ENCODE peak calls at places on chromosomes 2 and 18, in four cellular contexts. R, O, S and T are unnamed samples.

GRCh38 chr2:95314964-95315611 is 17.9 kb downstream of the KCNIP3 start:
- DNase-seq in O (peak; percentile 19), S (no peak), R (no peak), T (peak; percentile 76)

GRCh38 chr18:80009661-80010550 is 21.5 kb upstream of the TXNL4A start:
- DNase-seq in R (peak; percentile 57), S (peak; percentile 92), O (peak; percentile 76), T (peak; percentile 91)

GRCh38 chr2:223995569-223995968 is 38.3 kb downstream of the MRPL44 start:
- DNase-seq in R (no peak), O (no peak), S (no peak), T (peak; percentile 50)

GRCh38 chr2:109185338-109185737 is 56.3 kb downstream of the SH3RF3 start:
- DNase-seq in O (peak; percentile 83), R (no peak), S (peak; percentile 81), T (peak; percentile 38)

GRCh38 chr2:33583194-33583938 is 15.7 kb downstream of the FAM98A start:
- DNase-seq in S (no peak), O (no peak), R (no peak), T (no peak)

GRCh38 chr2:95382686-95383634 is 19.5 kb upstream of the FAHD2A start:
- DNase-seq in S (peak; percentile 65), R (no peak), O (no peak), T (no peak)

GRCh38 chr2:227990937-227991336 is 119.5 kb downstream of the DAW1 start:
- DNase-seq in R (no peak), O (no peak), S (no peak), T (no peak)

GRCh38 chr2:14717131-14717530 is 84.6 kb downstream of the LRATD1 start:
- DNase-seq in R (no peak), O (no peak), S (no peak), T (no peak)

GRCh38 chr18:45998244-45998643 is 31.1 kb upstream of the EPG5 start:
- DNase-seq in S (no peak), R (no peak), O (no peak), T (no peak)

GRCh38 chr2:55133467-55134315 is 83.4 kb upstream of the RTN4 start:
- DNase-seq in S (peak; percentile 71), R (peak; percentile 69), O (no peak), T (no peak)

GRCh38 chr2:47513981-47514520 is 111.1 kb downstream of the MSH2 start:
- DNase-seq in R (no peak), S (no peak), O (no peak), T (no peak)

GRCh38 chr2:63696496-63696895 is 107.7 kb downstream of the MDH1 start:
- DNase-seq in R (no peak), S (no peak), O (no peak), T (no peak)

GRCh38 chr18:57772387-57772799 is 30.7 kb downstream of the ATP8B1 start:
- DNase-seq in R (no peak), S (no peak), O (peak; percentile 56), T (no peak)

GRCh38 chr2:55581875-55582547 is 35.4 kb downstream of the PPP4R3B start:
- DNase-seq in O (peak; percentile 77), R (no peak), S (no peak), T (no peak)

GRCh38 chr18:13450289-13451207 is 232.0 kb downstream of the LDLRAD4 start:
- DNase-seq in S (peak; percentile 51), R (no peak), O (no peak), T (no peak)

GRCh38 chr2:169705927-169706326 is 11.7 kb downstream of the PHOSPHO2 start:
- DNase-seq in O (no peak), R (no peak), S (no peak), T (no peak)

GRCh38 chr2:120367649-120368048 is 21.7 kb downstream of the INHBB start:
- DNase-seq in O (no peak), S (no peak), R (no peak), T (peak; percentile 31)

GRCh38 chr18:28494151-28494550 is 317.2 kb upstream of the CDH2 start:
- DNase-seq in O (no peak), S (no peak), R (no peak), T (no peak)

GRCh38 chr2:161576421-161576820 is 47.8 kb upstream of the SLC4A10 start:
- DNase-seq in S (no peak), O (no peak), R (no peak), T (peak; percentile 5)

GRCh38 chr2:104868081-104868806 is 14.3 kb downstream of the POU3F3 start:
- DNase-seq in O (no peak), S (no peak), R (no peak), T (no peak)

GRCh38 chr2:6103949-6104348 is 411.8 kb downstream of the SOX11 start:
- DNase-seq in O (peak; percentile 39), S (no peak), R (no peak), T (no peak)

GRCh38 chr2:15047184-15047583 is 414.7 kb downstream of the LRATD1 start:
- DNase-seq in O (no peak), R (no peak), S (no peak), T (no peak)

GRCh38 chr2:150570712-150571111 is 83.2 kb upstream of the RND3 start:
- DNase-seq in R (no peak), S (no peak), O (no peak), T (peak; percentile 76)

GRCh38 chr18:48762022-48762421 is 188.7 kb downstream of the SMAD7 start:
- DNase-seq in S (no peak), R (no peak), O (no peak), T (no peak)
- TF ChIP-seq CTCF in S (no peak), R (no peak), O (no peak), T (no peak)

DNA sequence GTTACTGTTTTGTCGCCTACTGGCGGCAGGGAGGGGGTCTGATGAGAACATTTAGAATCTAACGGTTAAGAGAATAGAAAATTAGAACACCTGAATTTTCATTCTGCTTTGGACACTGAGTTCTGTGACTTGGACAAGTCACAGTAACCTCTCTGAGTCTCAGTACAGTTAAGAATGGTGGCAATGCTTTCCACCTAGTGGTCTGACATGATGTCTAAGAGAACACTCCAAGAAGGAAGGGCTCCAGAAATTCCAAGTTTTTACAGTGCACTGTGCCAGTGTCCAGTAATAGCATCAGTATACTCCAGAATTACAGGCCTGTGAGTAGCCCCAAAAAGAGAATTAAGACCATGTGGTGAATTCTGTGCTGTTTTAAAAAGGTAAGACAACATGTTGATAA is 174.1 kb upstream of the ZFP36L2 start:
- DNase-seq in S (no peak), O (no peak), R (no peak), T (no peak)
- TF ChIP-seq CTCF in S (peak; percentile 29), O (peak; percentile 23), R (no peak), T (no peak)

GRCh38 chr2:106638043-106638442 is 150.9 kb downstream of the CD8B2 start:
- DNase-seq in S (no peak), R (no peak), O (no peak), T (peak; percentile 6)
- TF ChIP-seq CTCF in S (peak; percentile 68), R (no peak), O (peak; percentile 31), T (peak; percentile 41)

GRCh38 chr18:41745166-41746049 is 209.6 kb upstream of the PIK3C3 start:
- DNase-seq in S (no peak), R (no peak), O (no peak), T (peak; percentile 23)
- TF ChIP-seq CTCF in S (peak; percentile 44), R (no peak), O (peak; percentile 36), T (peak; percentile 80)